ENCODE peak calls at places on chromosomes 6 and 20, in ten cellular contexts. O is pancreas; S is aorta; D is gastrocnemius medialis; B is effector memory CD4-positive, alpha-beta T cell; T is endodermal cell; R is neural progenitor cell; J is adrenal gland; G is MM.1S; N is heart left ventricle. E is an unnamed sample. For H3K36me3, the result is how much of the 10 kb centered on the place peaks cover.

GRCh38 chr6:52552278-52552643 is 24.6 kb downstream of the TRAM2 start:
- DNase-seq in O (no peak), S (no peak), D (no peak), B (no peak), T (no peak), R (no peak), J (no peak), G (peak), N (no peak), E (no peak)

GRCh38 chr6:14516947-14517346 is 399.4 kb downstream of the CD83 start:
- DNase-seq in O (no peak), S (no peak), D (no peak), B (no peak), T (no peak), R (no peak), J (no peak), G (no peak), N (no peak), E (no peak)

GRCh38 chr6:33178755-33179475 is 13.4 kb downstream of the COL11A2 start:
- DNase-seq in O (no peak), S (no peak), D (no peak), B (no peak), T (no peak), R (no peak), J (no peak), G (no peak), N (no peak), E (no peak)

GRCh38 chr6:54718541-54719023 is 128.0 kb upstream of the FAM83B start:
- DNase-seq in O (no peak), S (no peak), D (no peak), B (no peak), T (no peak), R (peak), J (no peak), G (no peak), N (no peak), E (no peak)

GRCh38 chr6:72151742-72152141 is 265.4 kb downstream of the RIMS1 start:
- DNase-seq in O (no peak), S (no peak), D (no peak), B (no peak), T (no peak), R (no peak), J (no peak), G (no peak), N (no peak), E (no peak)

GRCh38 chr20:62055106-62055861 is 10.4 kb downstream of the TAF4 start:
- DNase-seq in O (no peak), S (no peak), D (no peak), B (no peak), T (no peak), R (no peak), J (no peak), G (no peak), N (no peak), E (no peak)

GRCh38 chr20:19868383-19868782 is 110.3 kb downstream of the RIN2 start:
- DNase-seq in O (no peak), S (no peak), D (no peak), B (no peak), T (no peak), R (no peak), J (no peak), G (no peak), N (no peak), E (no peak)

GRCh38 chr6:115740907-115741306 is 319.8 kb downstream of the FRK start:
- DNase-seq in O (no peak), S (no peak), D (no peak), B (no peak), T (no peak), R (no peak), J (no peak), G (no peak), N (no peak), E (no peak)

DNA sequence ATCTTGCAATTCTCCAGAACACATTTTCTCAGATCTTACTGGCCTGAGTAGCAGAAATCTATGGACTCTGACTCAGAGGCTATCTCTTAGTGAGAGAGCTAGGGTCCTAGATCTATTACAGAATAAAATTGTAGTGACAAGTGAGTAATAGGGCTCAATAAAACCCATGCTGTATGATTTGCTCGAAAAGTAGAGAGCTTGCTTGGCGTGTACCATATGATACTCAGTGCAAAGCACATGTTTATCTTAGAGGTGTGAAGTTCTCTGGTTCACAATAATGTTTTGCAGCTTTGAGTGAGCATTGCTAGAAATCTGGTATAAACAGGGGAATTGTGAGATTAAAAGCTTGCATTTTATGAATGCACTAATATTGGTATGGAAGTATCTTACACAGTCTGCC is 87.8 kb upstream of the PRSS16 start:
- DNase-seq in O (no peak), S (no peak), D (no peak), B (no peak), T (no peak), R (no peak), J (no peak), G (no peak), N (no peak), E (no peak)
- H3K4me3 ChIP-seq in O (no peak), S (no peak), D (no peak), B (no peak), T (no peak), R (no peak), J (no peak), G (no peak), N (no peak), E (no peak)

GRCh38 chr6:158770533-158770932 is 48.6 kb downstream of the EZR start:
- DNase-seq in O (no peak), S (no peak), D (no peak), B (no peak), T (no peak), R (no peak), J (no peak), G (no peak), N (peak), E (peak)
- H3K36me3 ChIP-seq in O (under half), S (under half), D (half or more), B (half or more), T (half or more), R (under half), J (half or more), G (under half), N (half or more), E (half or more)

GRCh38 chr6:158661156-158661555 is 11.3 kb downstream of the SYTL3 start:
- DNase-seq in O (no peak), S (no peak), D (no peak), B (no peak), T (no peak), R (no peak), J (no peak), G (no peak), N (no peak), E (no peak)

GRCh38 chr6:158660331-158660730 is 10.5 kb downstream of the SYTL3 start:
- DNase-seq in O (peak), S (no peak), D (no peak), B (no peak), T (peak), R (peak), J (no peak), G (peak), N (no peak), E (no peak)

GRCh38 chr6:158663465-158664167 is 13.8 kb downstream of the SYTL3 start:
- DNase-seq in O (no peak), S (no peak), D (no peak), B (no peak), T (no peak), R (no peak), J (no peak), G (no peak), N (no peak), E (no peak)

GRCh38 chr6:158665332-158665731 is 15.5 kb downstream of the SYTL3 start:
- DNase-seq in O (no peak), S (no peak), D (no peak), B (no peak), T (peak), R (no peak), J (no peak), G (no peak), N (no peak), E (no peak)

DNA sequence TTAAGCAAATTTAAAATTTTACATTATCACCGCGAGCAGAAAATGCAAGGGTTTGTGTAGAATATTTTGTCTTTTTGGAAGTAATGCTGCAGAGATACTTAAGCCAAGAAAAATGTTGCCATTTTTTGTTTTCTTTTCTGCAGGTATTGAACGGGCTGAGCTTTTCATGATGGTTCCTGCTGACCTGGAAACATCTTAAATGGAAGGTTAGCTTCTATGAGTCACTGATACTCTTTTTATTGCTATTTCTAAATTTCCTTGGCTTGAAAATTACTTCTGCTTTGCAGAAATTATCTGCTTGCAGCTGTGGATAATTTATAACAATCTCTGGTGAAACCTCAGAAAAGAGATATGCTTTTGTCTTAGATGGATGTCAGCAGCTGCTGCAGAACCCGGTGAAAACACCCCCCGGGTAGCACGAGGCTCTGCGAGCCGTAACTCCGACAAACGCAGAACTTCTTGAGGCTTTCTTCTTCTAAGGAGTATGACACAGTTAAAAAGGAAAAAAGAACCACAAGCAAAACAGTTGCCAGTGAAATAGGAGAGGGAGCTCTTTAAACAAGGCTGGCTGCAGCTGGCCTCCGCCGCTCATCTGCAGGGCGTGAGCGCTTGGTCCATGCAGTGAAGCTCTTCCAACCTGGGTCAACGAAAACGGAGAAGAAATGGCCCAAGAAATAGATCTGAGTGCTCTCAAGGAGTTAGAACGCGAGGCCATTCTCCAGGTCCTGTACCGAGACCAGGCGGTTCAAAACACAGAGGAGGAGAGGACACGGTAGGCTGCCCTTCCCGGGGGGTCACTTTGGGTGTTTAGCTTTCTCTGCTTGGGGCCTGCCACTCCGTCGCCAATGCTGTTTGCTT is 13.0 kb downstream of the SYTL3 start:
- DNase-seq in O (no peak), S (no peak), D (no peak), B (no peak), T (no peak), R (no peak), J (no peak), G (no peak), N (no peak), E (no peak)
- H3K4me3 ChIP-seq in O (no peak), S (no peak), D (peak), B (no peak), T (no peak), R (no peak), J (no peak), G (no peak), N (peak), E (peak)

GRCh38 chr20:40110241-40110910 is 578.7 kb downstream of the MAFB start:
- DNase-seq in O (no peak), S (no peak), D (peak), B (no peak), T (no peak), R (no peak), J (peak), G (no peak), N (peak), E (peak)

GRCh38 chr20:40108321-40108720 is 580.7 kb downstream of the MAFB start:
- DNase-seq in O (no peak), S (no peak), D (no peak), B (no peak), T (no peak), R (no peak), J (no peak), G (no peak), N (no peak), E (no peak)

GRCh38 chr20:40111282-40111681 is 577.8 kb downstream of the MAFB start:
- DNase-seq in O (no peak), S (no peak), D (no peak), B (no peak), T (no peak), R (no peak), J (no peak), G (no peak), N (no peak), E (no peak)
- H3K36me3 ChIP-seq in O (under half), S (under half), D (under half), B (under half), T (under half), R (under half), J (under half), G (under half), N (under half), E (under half)

DNA sequence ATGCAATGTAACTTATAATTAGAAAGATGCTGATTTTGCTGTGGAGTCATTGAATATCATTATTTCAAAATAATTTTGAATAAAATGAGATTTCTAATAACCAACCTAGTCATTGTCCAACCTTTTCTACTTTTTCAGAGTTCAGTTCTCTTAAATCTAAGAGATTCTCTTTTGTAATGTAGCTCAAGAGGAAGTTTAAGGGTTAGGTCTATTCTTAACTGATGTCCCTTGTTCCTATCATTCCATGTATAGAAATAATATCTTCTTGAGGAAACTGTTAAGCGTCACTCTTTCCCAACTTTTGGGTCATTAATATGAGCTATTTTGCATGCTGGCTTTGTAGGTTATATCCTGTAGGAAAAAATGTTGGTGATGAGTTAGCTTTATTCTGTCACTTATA is 27.0 kb downstream of the RNF144B start:
- DNase-seq in O (no peak), S (no peak), D (no peak), B (no peak), T (no peak), R (no peak), J (no peak), G (no peak), N (no peak), E (no peak)
- H3K4me3 ChIP-seq in O (no peak), S (no peak), D (no peak), B (no peak), T (no peak), R (no peak), J (no peak), G (no peak), N (no peak), E (no peak)

GRCh38 chr6:40252531-40253258 is 318.4 kb upstream of the MOCS1 start:
- DNase-seq in O (no peak), S (no peak), D (no peak), B (no peak), T (no peak), R (no peak), J (no peak), G (no peak), N (no peak), E (no peak)
- H3K36me3 ChIP-seq in O (under half), S (under half), D (under half), B (under half), T (under half), R (under half), J (under half), G (under half), N (under half), E (under half)

DNA sequence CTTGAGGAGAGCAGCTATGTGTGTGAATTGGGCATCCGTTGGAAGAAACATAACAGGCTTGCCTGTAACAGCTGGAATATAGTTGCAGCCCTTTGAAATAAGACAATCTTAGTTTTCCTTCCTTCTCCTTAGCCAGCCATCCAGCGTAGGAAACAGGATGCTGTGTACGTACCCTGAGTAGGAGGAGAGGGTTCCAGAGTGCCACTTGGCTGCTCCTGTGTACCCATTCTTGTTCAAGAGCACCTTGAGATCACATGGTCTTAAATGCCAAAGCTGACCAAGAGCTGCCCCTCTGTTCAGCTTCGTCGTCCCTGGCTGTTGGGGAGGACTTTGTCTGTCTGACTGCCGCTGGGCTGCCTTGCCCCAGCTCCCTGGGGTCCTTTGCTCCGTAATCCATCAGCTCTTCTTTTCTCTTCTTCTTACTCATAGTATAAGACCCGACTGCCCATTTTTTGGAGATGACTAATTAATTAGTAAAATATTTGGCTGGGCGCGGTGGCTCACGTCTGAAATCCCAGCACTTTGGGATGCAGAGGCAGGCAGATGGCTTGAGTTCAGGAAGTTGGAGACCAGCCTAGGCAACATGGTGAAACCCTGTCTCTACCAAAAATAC is 49.0 kb downstream of the RREB1 start:
- DNase-seq in O (no peak), S (no peak), D (no peak), B (no peak), T (peak), R (no peak), J (no peak), G (no peak), N (no peak), E (no peak)
- H3K4me3 ChIP-seq in O (no peak), S (no peak), D (no peak), B (no peak), T (no peak), R (no peak), J (no peak), G (peak), N (no peak), E (no peak)

DNA sequence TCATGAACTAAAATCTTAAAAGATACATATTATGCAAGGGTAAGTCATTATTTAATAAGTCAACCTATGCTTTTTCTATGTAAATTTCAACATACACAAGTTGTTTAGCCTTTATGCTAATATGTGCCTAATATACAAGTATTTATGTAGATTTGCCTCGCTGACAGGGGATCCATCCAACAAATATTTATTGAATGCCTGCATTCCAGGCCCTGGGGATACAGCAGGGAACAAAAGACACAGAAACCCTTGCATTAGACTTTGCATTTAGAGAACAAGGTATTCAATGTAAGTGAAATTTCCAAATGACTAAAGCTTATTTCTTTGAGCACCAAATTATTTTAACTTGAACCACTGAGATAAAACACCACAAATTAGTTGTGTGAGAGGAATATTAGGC is 19.1 kb downstream of the SERINC1 start:
- DNase-seq in O (no peak), S (no peak), D (no peak), B (no peak), T (no peak), R (no peak), J (no peak), G (no peak), N (no peak), E (no peak)
- H3K36me3 ChIP-seq in O (under half), S (under half), D (half or more), B (half or more), T (half or more), R (under half), J (half or more), G (under half), N (half or more), E (half or more)

E was measured in left ventricle myocardium inferior.